ENCODE peak calls at places on chromosomes 5 and 9, in five cellular contexts. Q, D, T, W and R are unnamed samples. For H3K4me1, the result is how much of the 10 kb centered on the place peaks cover.

GRCh38 chr5:135578685-135579341 is at the start of gene CXCL14:
- DNase-seq in W (peak), Q (no peak), T (no peak), D (no peak), R (peak)

GRCh38 chr5:123670981-123671557 is 159.1 kb downstream of the CSNK1G3 start:
- DNase-seq in D (peak), T (peak), W (peak), Q (peak), R (peak)

GRCh38 chr9:92650839-92651621 is 18.9 kb downstream of the IPPK start:
- DNase-seq in W (peak), Q (no peak), D (no peak), T (no peak), R (peak)

GRCh38 chr5:73419414-73420390 is 28.9 kb downstream of the FOXD1 start:
- DNase-seq in T (no peak), W (peak), Q (no peak), D (no peak), R (peak)

GRCh38 chr5:158852622-158853021 is 247.1 kb downstream of the EBF1 start:
- DNase-seq in Q (no peak), D (no peak), T (no peak), W (no peak), R (no peak)

GRCh38 chr5:60677831-60678664 is 21.9 kb downstream of the DEPDC1B start:
- DNase-seq in D (no peak), W (peak), T (peak), Q (no peak), R (peak)

GRCh38 chr5:126972062-126972895 is 58.1 kb downstream of the MARCHF3 start:
- DNase-seq in W (no peak), T (peak), Q (no peak), D (no peak), R (no peak)

GRCh38 chr9:2159521-2160417 is 144.6 kb downstream of the SMARCA2 start:
- DNase-seq in T (peak), W (peak), D (no peak), Q (no peak), R (peak)

GRCh38 chr9:32954642-32955041 is 46.8 kb downstream of the APTX start:
- DNase-seq in T (no peak), Q (no peak), D (no peak), W (peak), R (peak)

GRCh38 chr9:1647776-1648175 is 367.4 kb upstream of the SMARCA2 start:
- DNase-seq in D (no peak), W (no peak), T (no peak), Q (no peak), R (peak)

GRCh38 chr9:16267336-16268036 is 603.0 kb downstream of the BNC2 start:
- DNase-seq in W (peak), D (no peak), T (no peak), Q (no peak), R (peak)

GRCh38 chr9:126146254-126147145 is 180.1 kb upstream of the MVB12B start:
- DNase-seq in T (peak), W (no peak), D (peak), Q (no peak), R (peak)

GRCh38 chr9:131650254-131650653 is 89.6 kb downstream of the RAPGEF1 start:
- DNase-seq in T (no peak), Q (no peak), W (peak), D (no peak), R (no peak)

GRCh38 chr9:14366071-14366470 is 52.1 kb upstream of the NFIB start:
- DNase-seq in T (no peak), Q (no peak), D (no peak), W (peak), R (peak)

GRCh38 chr5:173855995-173856656 is 32.0 kb upstream of the CPEB4 start:
- DNase-seq in D (no peak), Q (no peak), W (no peak), T (no peak), R (no peak)

GRCh38 chr9:131539223-131539923 is 6.0 kb upstream of the PRRT1B start:
- DNase-seq in T (no peak), D (no peak), Q (no peak), W (no peak), R (no peak)

GRCh38 chr5:160289721-160290120 is 22.6 kb downstream of the CCNJL start:
- DNase-seq in W (no peak), T (no peak), Q (no peak), D (no peak), R (no peak)

GRCh38 chr9:119094086-119094485 is 275.1 kb downstream of the BRINP1 start:
- DNase-seq in D (no peak), W (no peak), Q (no peak), T (no peak), R (peak)

GRCh38 chr5:122915717-122916399 is 70.4 kb downstream of the SNX24 start:
- DNase-seq in T (no peak), W (no peak), D (no peak), Q (no peak), R (no peak)

GRCh38 chr5:91494447-91495001 is 111.4 kb upstream of the ARRDC3 start:
- DNase-seq in Q (no peak), W (no peak), D (no peak), T (no peak), R (no peak)

GRCh38 chr5:169331292-169331852 is 30.4 kb upstream of the SLIT3 start:
- DNase-seq in D (no peak), T (no peak), Q (no peak), W (no peak), R (peak)

GRCh38 chr5:92403308-92403707 is 1020.2 kb upstream of the ARRDC3 start:
- DNase-seq in T (no peak), Q (no peak), D (no peak), W (no peak), R (no peak)

GRCh38 chr9:6024035-6024554 is 8.7 kb upstream of the RANBP6 start:
- DNase-seq in T (peak), D (no peak), Q (no peak), W (no peak), R (peak)

GRCh38 chr5:32272746-32273145 is 40.0 kb downstream of the MTMR12 start:
- DNase-seq in T (no peak), Q (no peak), D (no peak), W (no peak), R (no peak)

GRCh38 chr9:121776739-121777637 is 125.6 kb downstream of the DAB2IP start:
- DNase-seq in D (no peak), Q (no peak), T (no peak), W (no peak), R (no peak)

GRCh38 chr5:103929310-103930003 is 366.9 kb upstream of the NUDT12 start:
- DNase-seq in W (no peak), D (no peak), Q (no peak), T (no peak), R (no peak)

GRCh38 chr5:177327539-177328522 is 16.1 kb upstream of the MXD3 start:
- DNase-seq in Q (no peak), T (no peak), D (no peak), W (peak), R (no peak)

GRCh38 chr9:105284463-105284862 is 40.0 kb downstream of the SLC44A1 start:
- DNase-seq in Q (no peak), W (no peak), D (no peak), T (no peak), R (no peak)

GRCh38 chr9:38047301-38048251 is 21.5 kb downstream of the SHB start:
- DNase-seq in Q (peak), D (peak), W (peak), T (no peak), R (peak)

GRCh38 chr5:160175438-160176218 is 53.7 kb upstream of the FABP6 start:
- DNase-seq in Q (no peak), W (peak), D (no peak), T (no peak), R (no peak)

GRCh38 chr9:113582698-113583200 is 119.2 kb downstream of the RGS3 start:
- DNase-seq in T (no peak), W (no peak), D (no peak), Q (no peak), R (no peak)
- H3K27ac ChIP-seq in T (peak), W (no peak), D (no peak), Q (no peak), R (no peak)

DNA sequence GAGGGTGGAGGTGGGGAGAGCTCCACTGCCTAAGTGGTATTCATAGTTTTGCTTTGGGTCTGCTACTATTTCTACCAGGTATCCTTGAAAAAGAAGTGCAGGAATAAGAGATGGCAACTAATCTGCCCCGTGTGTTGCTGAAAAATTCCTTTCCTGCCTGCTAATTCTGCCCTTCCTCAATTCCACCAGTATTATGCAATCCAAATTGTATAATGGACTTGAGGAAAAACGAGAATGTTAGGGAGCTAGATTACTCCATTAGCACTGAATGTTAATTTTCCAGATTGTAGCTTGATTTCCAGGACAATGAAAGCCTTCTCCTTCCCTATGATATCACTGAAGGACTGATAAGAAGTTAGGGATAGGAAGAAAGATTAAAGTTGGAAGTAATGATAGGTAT is 16.9 kb downstream of the ADAM19 start:
- DNase-seq in W (no peak), Q (no peak), D (no peak), T (no peak), R (no peak)
- H3K4me1 ChIP-seq in W (half or more), Q (under half), D (under half), T (under half), R (under half)

GRCh38 chr9:136664000-136664798 is 1.5 kb downstream of the EGFL7 start:
- DNase-seq in D (no peak), Q (no peak), W (no peak), T (no peak), R (no peak)
- TF ChIP-seq CTCF in D (no peak), Q (no peak), W (no peak), T (no peak), R (no peak)

DNA sequence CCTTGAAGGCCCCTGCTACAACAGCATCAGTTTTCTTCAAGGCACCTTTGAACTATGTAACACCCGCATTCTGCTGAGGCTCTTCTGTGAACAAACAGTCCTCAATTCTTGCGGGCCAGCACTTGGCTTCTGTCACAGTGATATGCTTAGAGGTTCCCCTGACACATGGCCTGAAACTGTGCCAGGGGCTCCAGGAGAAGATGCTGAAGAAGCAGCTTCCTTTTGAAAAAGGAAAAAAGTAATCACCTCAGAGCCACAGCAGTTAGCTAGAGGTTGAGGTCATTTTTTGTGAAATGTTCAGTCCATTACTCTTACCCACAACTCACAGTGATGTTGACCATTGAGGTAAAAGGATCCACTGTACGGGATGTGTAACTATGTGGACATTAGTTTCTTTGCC is 459.8 kb downstream of the RAB3C start:
- DNase-seq in Q (no peak), W (no peak), T (no peak), D (no peak), R (peak)
- H3K27ac ChIP-seq in Q (no peak), W (no peak), T (no peak), D (no peak), R (no peak)

GRCh38 chr5:102758576-102758975 is 3.5 kb downstream of the PAM start:
- DNase-seq in T (no peak), D (no peak), W (peak), Q (no peak), R (peak)

GRCh38 chr5:102762095-102762534 is 7.0 kb downstream of the PAM start:
- DNase-seq in D (no peak), Q (no peak), T (no peak), W (peak), R (peak)

GRCh38 chr5:102760815-102761214 is 5.7 kb downstream of the PAM start:
- DNase-seq in D (no peak), T (no peak), W (peak), Q (no peak), R (peak)

GRCh38 chr5:102759289-102759688 is 4.2 kb downstream of the PAM start:
- DNase-seq in T (no peak), D (no peak), W (no peak), Q (no peak), R (no peak)

DNA sequence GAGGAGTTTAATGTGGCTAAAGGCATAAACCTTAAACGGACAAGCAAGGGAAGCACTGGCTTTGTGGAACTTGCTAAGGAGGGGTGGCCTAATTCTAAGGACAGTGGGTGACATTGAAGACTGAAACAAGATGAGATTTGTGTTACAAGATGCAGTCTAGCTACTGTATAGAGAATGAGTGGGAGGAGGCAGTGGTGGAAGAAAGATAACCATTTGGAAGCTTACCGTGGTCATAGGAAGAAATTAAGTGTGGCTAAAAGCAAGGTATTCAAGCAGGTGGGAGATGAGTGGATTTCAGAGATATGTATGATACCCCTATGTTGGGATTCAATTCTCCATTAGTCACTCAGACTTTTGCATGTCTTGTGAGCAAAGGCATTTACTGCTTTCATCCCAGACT is 4.6 kb downstream of the PAM start:
- DNase-seq in T (no peak), Q (no peak), D (no peak), W (no peak), R (no peak)
- H3K4me1 ChIP-seq in T (under half), Q (under half), D (under half), W (under half), R (under half)